ENCODE peak calls at places on chromosomes 7 and 10, in six cellular contexts. O, I, P, A, X and R are unnamed samples.

GRCh38 chr7:48154792-48155413 is 16.4 kb upstream of the ABCA13 start:
- DNase-seq in O (peak), I (no peak), P (peak), A (peak), X (no peak), R (peak)

GRCh38 chr7:130930260-130930659 is 196.3 kb upstream of the KLF14 start:
- DNase-seq in O (peak), I (no peak), P (no peak), A (no peak), X (no peak), R (no peak)

GRCh38 chr7:115911466-115911865 is 119.1 kb downstream of the TFEC start:
- DNase-seq in O (peak), I (no peak), P (no peak), A (no peak), X (no peak), R (no peak)

GRCh38 chr7:139618482-139619366 is 95.2 kb downstream of the CLEC2L start:
- DNase-seq in O (peak), I (no peak), P (peak), A (peak), X (no peak), R (peak)

GRCh38 chr10:9305018-9305655 is 1250.6 kb downstream of the GATA3 start:
- DNase-seq in O (peak), I (no peak), P (no peak), A (peak), X (no peak), R (no peak)

GRCh38 chr7:134891262-134892001 is 94.9 kb upstream of the AGBL3 start:
- DNase-seq in O (peak), I (peak), P (no peak), A (peak), X (no peak), R (peak)

GRCh38 chr10:98404571-98405396 is 10.2 kb downstream of the PYROXD2 start:
- DNase-seq in O (peak), I (no peak), P (no peak), A (peak), X (no peak), R (no peak)

GRCh38 chr7:80335473-80336232 is 176.2 kb downstream of the GNAT3 start:
- DNase-seq in O (peak), I (no peak), P (no peak), A (no peak), X (no peak), R (no peak)

GRCh38 chr7:45000096-45001032 is at the start of gene CCM2:
- DNase-seq in O (peak), I (no peak), P (peak), A (no peak), X (no peak), R (peak)

GRCh38 chr10:5434017-5434753 is 21.8 kb downstream of the NET1 start:
- DNase-seq in O (peak), I (no peak), P (no peak), A (peak), X (no peak), R (no peak)

GRCh38 chr10:25104441-25104840 is 70.4 kb upstream of the GPR158 start:
- DNase-seq in O (no peak), I (no peak), P (no peak), A (no peak), X (no peak), R (no peak)

GRCh38 chr7:31410265-31410664 is 69.7 kb upstream of the NEUROD6 start:
- DNase-seq in O (no peak), I (no peak), P (no peak), A (no peak), X (no peak), R (no peak)

GRCh38 chr7:41052736-41053135 is 650.2 kb downstream of the INHBA start:
- DNase-seq in O (no peak), I (no peak), P (no peak), A (no peak), X (no peak), R (no peak)

GRCh38 chr10:28595618-28596017 is 62.7 kb downstream of the WAC start:
- DNase-seq in O (peak), I (no peak), P (no peak), A (no peak), X (no peak), R (no peak)

GRCh38 chr7:85688712-85689111 is 501.9 kb upstream of the SEMA3D start:
- DNase-seq in O (no peak), I (no peak), P (no peak), A (no peak), X (no peak), R (no peak)

GRCh38 chr7:45657890-45658715 is 83.9 kb downstream of the ADCY1 start:
- DNase-seq in O (no peak), I (no peak), P (no peak), A (no peak), X (peak), R (no peak)

GRCh38 chr7:33874943-33875342 is 30.4 kb upstream of the BMPER start:
- DNase-seq in O (peak), I (no peak), P (no peak), A (peak), X (no peak), R (no peak)

GRCh38 chr10:75544923-75545322 is 113.5 kb downstream of the LRMDA start:
- DNase-seq in O (no peak), I (no peak), P (no peak), A (no peak), X (no peak), R (no peak)

GRCh38 chr10:95273393-95274312 is 17.1 kb downstream of the PDLIM1 start:
- DNase-seq in O (peak), I (no peak), P (no peak), A (no peak), X (no peak), R (no peak)

GRCh38 chr7:10889266-10889898 is 84.3 kb upstream of the PHF14 start:
- DNase-seq in O (peak), I (peak), P (no peak), A (peak), X (no peak), R (no peak)

GRCh38 chr10:4241724-4242345 is 456.8 kb upstream of the KLF6 start:
- DNase-seq in O (peak), I (peak), P (no peak), A (peak), X (no peak), R (no peak)

GRCh38 chr7:55250313-55250712 is 114.8 kb upstream of the LANCL2 start:
- DNase-seq in O (no peak), I (no peak), P (no peak), A (peak), X (peak), R (no peak)

GRCh38 chr10:103442031-103442461 is 10.1 kb downstream of the CALHM2 start:
- DNase-seq in O (peak), I (no peak), P (no peak), A (no peak), X (no peak), R (no peak)

GRCh38 chr10:35182631-35183510 is 56.2 kb downstream of the CREM start:
- DNase-seq in O (no peak), I (no peak), P (no peak), A (peak), X (no peak), R (no peak)

GRCh38 chr7:13981070-13981469 is 8.4 kb downstream of the ETV1 start:
- DNase-seq in O (peak), I (peak), P (no peak), A (peak), X (no peak), R (no peak)

GRCh38 chr10:124239666-124240065 is 146.3 kb upstream of the CHST15 start:
- DNase-seq in O (no peak), I (no peak), P (no peak), A (no peak), X (no peak), R (no peak)

GRCh38 chr7:2159176-2159520 is 73.6 kb downstream of the MAD1L1 start:
- DNase-seq in O (no peak), I (no peak), P (no peak), A (no peak), X (no peak), R (no peak)

GRCh38 chr10:124719213-124719851 is 24.8 kb downstream of the FAM53B start:
- DNase-seq in O (peak), I (no peak), P (peak), A (peak), X (no peak), R (no peak)

GRCh38 chr7:16753932-16754571 is 497 bp downstream of the TSPAN13 start:
- DNase-seq in O (peak), I (no peak), P (no peak), A (peak), X (no peak), R (peak)

GRCh38 chr7:4131043-4131442 is 551.1 kb upstream of the FOXK1 start:
- DNase-seq in O (no peak), I (no peak), P (peak), A (no peak), X (no peak), R (no peak)

GRCh38 chr7:47441796-47442744 is 139.8 kb downstream of the TNS3 start:
- DNase-seq in O (no peak), I (no peak), P (no peak), A (no peak), X (no peak), R (no peak)

DNA sequence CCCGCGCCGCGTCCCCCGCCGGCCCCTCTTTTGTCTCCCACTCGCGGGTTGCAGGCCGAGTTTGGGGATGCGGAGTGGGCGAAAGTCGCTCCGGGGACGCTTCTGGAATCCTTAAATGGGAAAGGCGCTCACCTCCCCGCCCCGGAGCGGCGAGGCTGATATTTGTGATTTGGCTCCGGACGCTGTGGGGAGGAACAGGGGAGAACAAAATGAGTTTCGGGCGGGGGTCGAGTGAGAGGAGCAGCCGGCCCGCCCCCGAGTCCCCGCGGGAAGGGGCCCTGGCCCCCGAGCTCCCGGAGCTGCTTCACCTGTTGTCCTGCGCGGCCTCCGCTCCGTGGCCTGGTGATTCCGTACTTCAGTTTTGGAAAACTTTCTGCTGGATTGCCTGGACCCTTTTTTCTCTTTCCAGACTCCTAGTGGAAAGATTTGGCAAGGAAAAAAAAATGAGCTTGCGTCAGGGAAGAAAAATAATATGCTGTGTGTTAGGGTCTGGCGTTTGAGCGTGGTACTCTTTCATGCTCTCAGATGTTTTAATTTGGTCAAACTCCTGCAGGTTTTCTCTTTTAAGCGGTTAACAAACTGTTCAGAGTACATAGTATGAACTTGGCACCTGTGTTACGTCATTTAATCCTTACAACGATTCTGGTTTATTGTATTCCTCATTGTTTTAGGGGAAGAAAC is 831 bp downstream of the BMPR1A start:
- DNase-seq in O (peak), I (no peak), P (peak), A (peak), X (no peak), R (peak)
- TF ChIP-seq CTCF in O (peak), I (peak), P (no peak), A (peak), X (no peak), R (peak)

GRCh38 chr7:157565201-157565626 is 228.4 kb downstream of the DNAJB6 start:
- DNase-seq in O (no peak), I (no peak), P (no peak), A (no peak), X (no peak), R (no peak)

GRCh38 chr7:157568071-157568784 is 231.4 kb downstream of the DNAJB6 start:
- DNase-seq in O (no peak), I (no peak), P (no peak), A (no peak), X (no peak), R (no peak)

GRCh38 chr7:157565981-157566630 is 229.3 kb downstream of the DNAJB6 start:
- DNase-seq in O (no peak), I (no peak), P (no peak), A (no peak), X (no peak), R (no peak)

GRCh38 chr7:157567666-157568065 is 230.9 kb downstream of the DNAJB6 start:
- DNase-seq in O (no peak), I (no peak), P (no peak), A (no peak), X (no peak), R (no peak)

GRCh38 chr7:157566631-157567006 is 229.8 kb downstream of the DNAJB6 start:
- DNase-seq in O (no peak), I (no peak), P (no peak), A (no peak), X (no peak), R (no peak)
- TF ChIP-seq CTCF in O (no peak), I (no peak), P (no peak), A (no peak), X (no peak), R (no peak)

GRCh38 chr10:72126184-72126871 is 38.0 kb upstream of the SPOCK2 start:
- DNase-seq in O (peak), I (peak), P (no peak), A (peak), X (no peak), R (no peak)
- TF ChIP-seq CTCF in O (peak), I (peak), P (peak), A (peak), X (peak), R (peak)

GRCh38 chr7:158957507-158957900 is 101.1 kb downstream of the DYNC2I1 start:
- DNase-seq in O (no peak), I (no peak), P (no peak), A (no peak), X (no peak), R (no peak)
- TF ChIP-seq CTCF in O (no peak), I (no peak), P (no peak), A (no peak), X (no peak), R (no peak)

GRCh38 chr10:22259280-22259679 is 41.5 kb upstream of the EBLN1 start:
- DNase-seq in O (no peak), I (no peak), P (no peak), A (no peak), X (no peak), R (no peak)
- TF ChIP-seq CTCF in O (no peak), I (no peak), P (no peak), A (no peak), X (no peak), R (no peak)

GRCh38 chr10:132149917-132150316 is 36.8 kb upstream of the DPYSL4 start:
- DNase-seq in O (no peak), I (no peak), P (no peak), A (no peak), X (no peak), R (no peak)

GRCh38 chr10:132151286-132151950 is 35.3 kb upstream of the DPYSL4 start:
- DNase-seq in O (no peak), I (no peak), P (no peak), A (no peak), X (no peak), R (no peak)

GRCh38 chr10:132151951-132152505 is 34.7 kb upstream of the DPYSL4 start:
- DNase-seq in O (no peak), I (no peak), P (no peak), A (no peak), X (no peak), R (no peak)

GRCh38 chr10:132149261-132149660 is 37.5 kb upstream of the DPYSL4 start:
- DNase-seq in O (no peak), I (no peak), P (no peak), A (no peak), X (no peak), R (no peak)

DNA sequence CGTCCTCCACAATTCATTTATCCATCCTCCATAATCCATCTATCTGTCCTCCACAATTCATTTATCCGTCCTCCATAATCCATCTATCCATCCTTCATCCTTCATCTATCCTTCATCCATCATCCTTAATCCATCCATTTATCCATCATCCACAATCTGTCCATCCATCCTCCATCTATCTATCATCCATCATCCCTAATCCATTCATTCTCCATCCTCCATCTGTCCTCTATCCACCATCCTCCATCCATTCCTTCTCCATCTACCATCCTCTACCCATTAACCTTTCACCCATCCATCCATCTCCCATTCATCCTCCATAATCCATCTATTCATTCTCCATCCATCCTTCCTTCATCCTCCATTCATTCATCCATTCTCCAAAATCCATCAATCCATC is 36.0 kb upstream of the DPYSL4 start:
- DNase-seq in O (no peak), I (no peak), P (no peak), A (no peak), X (no peak), R (no peak)
- TF ChIP-seq CTCF in O (no peak), I (no peak), P (peak), A (no peak), X (no peak), R (no peak)

DNA sequence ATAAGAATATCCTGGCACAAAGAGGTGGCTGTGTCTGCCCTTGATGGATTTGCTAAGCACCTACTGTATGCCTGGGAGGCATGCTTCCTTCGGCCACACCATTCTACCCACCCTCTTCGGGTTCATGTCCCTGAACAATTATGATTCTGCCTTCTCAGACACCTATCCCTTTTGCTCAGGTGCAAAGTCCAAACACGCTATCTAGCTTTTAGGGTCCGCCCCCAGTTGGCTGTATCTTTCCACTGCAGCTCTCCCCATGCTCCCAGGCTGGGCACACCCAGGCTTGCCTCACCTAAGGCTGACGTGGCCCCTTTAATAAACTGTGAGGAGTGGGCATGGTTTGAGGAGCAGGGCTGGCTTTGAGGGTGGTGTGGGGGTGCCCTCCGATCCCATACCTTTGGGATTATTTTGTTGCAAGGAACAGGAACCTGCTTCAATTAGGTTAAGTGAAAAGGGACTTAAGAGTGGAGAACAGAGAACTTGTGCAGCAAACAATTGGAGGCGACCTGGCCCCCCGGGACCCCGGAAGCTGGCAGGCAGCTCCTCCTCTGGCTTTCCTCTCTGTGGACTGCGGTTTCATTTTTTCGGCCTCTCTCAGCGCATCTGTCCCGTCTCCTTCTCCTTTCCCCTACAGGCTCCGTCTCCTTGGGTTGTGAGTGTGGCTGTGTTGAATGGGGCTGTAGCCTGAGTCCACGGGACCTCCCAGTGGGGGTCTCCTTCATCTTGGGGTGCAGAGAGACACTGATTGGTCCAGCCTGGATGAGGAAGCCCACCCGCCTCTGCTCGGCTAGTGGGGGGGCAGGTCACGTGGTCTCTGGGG is 3.8 kb downstream of the CLIP2 start:
- DNase-seq in O (no peak), I (no peak), P (no peak), A (no peak), X (no peak), R (no peak)
- TF ChIP-seq CTCF in O (no peak), I (no peak), P (no peak), A (no peak), X (no peak), R (no peak)

GRCh38 chr7:121351682-121352081 is 22.9 kb downstream of the WNT16 start:
- DNase-seq in O (no peak), I (no peak), P (no peak), A (no peak), X (no peak), R (no peak)
- TF ChIP-seq CTCF in O (no peak), I (peak), P (no peak), A (peak), X (no peak), R (peak)

GRCh38 chr10:111344804-111345203 is 268.0 kb downstream of the ADRA2A start:
- DNase-seq in O (no peak), I (no peak), P (no peak), A (no peak), X (no peak), R (no peak)
- TF ChIP-seq CTCF in O (no peak), I (peak), P (no peak), A (peak), X (no peak), R (peak)

GRCh38 chr10:84097787-84098353 is 41.4 kb upstream of the GHITM start:
- DNase-seq in O (peak), I (no peak), P (no peak), A (peak), X (no peak), R (no peak)
- TF ChIP-seq CTCF in O (peak), I (peak), P (peak), A (peak), X (peak), R (peak)